ENCODE peak calls at places on chromosomes 1 and 21, in four cellular contexts. One of them, this sample, is unnamed. For H3K4me1, the result is how much of the 10 kb centered on the place peaks cover.

GRCh38 chr1:101507547-101507971 is 270.7 kb downstream of the S1PR1 start:
- DNase-seq in heart left ventricle: no peak
- DNase-seq in suprapubic skin: no peak
- DNase-seq in transverse colon: no peak
- DNase-seq in this sample: no peak

GRCh38 chr1:199279872-199280649 is 641.2 kb downstream of the PTPRC start:
- DNase-seq in heart left ventricle: no peak
- DNase-seq in suprapubic skin: no peak
- DNase-seq in transverse colon: no peak
- DNase-seq in this sample: no peak

GRCh38 chr1:215597961-215598360 is 30.9 kb downstream of the KCTD3 start:
- DNase-seq in heart left ventricle: no peak
- DNase-seq in suprapubic skin: no peak
- DNase-seq in transverse colon: no peak
- DNase-seq in this sample: no peak

GRCh38 chr1:1340185-1340584 is 9.0 kb downstream of the DVL1 start:
- DNase-seq in heart left ventricle: no peak
- DNase-seq in suprapubic skin: no peak
- DNase-seq in transverse colon: no peak
- DNase-seq in this sample: no peak

GRCh38 chr1:60832372-60832771 is 250.0 kb upstream of the NFIA start:
- DNase-seq in heart left ventricle: no peak
- DNase-seq in suprapubic skin: no peak
- DNase-seq in transverse colon: no peak
- DNase-seq in this sample: no peak

GRCh38 chr1:156417700-156418015 is 48.6 kb downstream of the RHBG start:
- DNase-seq in heart left ventricle: no peak
- DNase-seq in suprapubic skin: no peak
- DNase-seq in transverse colon: no peak
- DNase-seq in this sample: no peak

GRCh38 chr21:37784591-37785318 is 131.5 kb downstream of the KCNJ6 start:
- DNase-seq in heart left ventricle: no peak
- DNase-seq in suprapubic skin: no peak
- DNase-seq in transverse colon: no peak
- DNase-seq in this sample: peak

GRCh38 chr1:224727851-224728250 is 111.7 kb downstream of the CNIH3 start:
- DNase-seq in heart left ventricle: no peak
- DNase-seq in suprapubic skin: no peak
- DNase-seq in transverse colon: no peak
- DNase-seq in this sample: no peak

GRCh38 chr1:33256701-33257387 is 552 bp downstream of the ZNF362 start:
- DNase-seq in heart left ventricle: peak
- DNase-seq in suprapubic skin: no peak
- DNase-seq in transverse colon: peak
- DNase-seq in this sample: no peak

GRCh38 chr1:234962340-234962989 is 166.2 kb downstream of the TOMM20 start:
- DNase-seq in heart left ventricle: peak
- DNase-seq in suprapubic skin: peak
- DNase-seq in transverse colon: no peak
- DNase-seq in this sample: no peak

GRCh38 chr1:104795931-104796330 is 1046.2 kb downstream of the AMY1C start:
- DNase-seq in heart left ventricle: no peak
- DNase-seq in suprapubic skin: no peak
- DNase-seq in transverse colon: no peak
- DNase-seq in this sample: no peak

GRCh38 chr1:2109581-2110021 is 59.4 kb downstream of the PRKCZ start:
- DNase-seq in heart left ventricle: no peak
- DNase-seq in suprapubic skin: no peak
- DNase-seq in transverse colon: no peak
- DNase-seq in this sample: no peak

GRCh38 chr1:56054959-56055358 is 524.4 kb downstream of the PLPP3 start:
- DNase-seq in heart left ventricle: no peak
- DNase-seq in suprapubic skin: no peak
- DNase-seq in transverse colon: no peak
- DNase-seq in this sample: no peak

GRCh38 chr1:90731382-90732050 is 14.4 kb upstream of the BARHL2 start:
- DNase-seq in heart left ventricle: no peak
- DNase-seq in suprapubic skin: no peak
- DNase-seq in transverse colon: no peak
- DNase-seq in this sample: no peak

GRCh38 chr1:47487332-47487731 is 49.5 kb downstream of the FOXD2 start:
- DNase-seq in heart left ventricle: no peak
- DNase-seq in suprapubic skin: no peak
- DNase-seq in transverse colon: no peak
- DNase-seq in this sample: no peak

GRCh38 chr1:108712605-108713150 is at the start of gene FNDC7:
- DNase-seq in heart left ventricle: no peak
- DNase-seq in suprapubic skin: no peak
- DNase-seq in transverse colon: no peak
- DNase-seq in this sample: no peak

GRCh38 chr1:26302733-26303405 is 3.6 kb downstream of the UBXN11 start:
- DNase-seq in heart left ventricle: no peak
- DNase-seq in suprapubic skin: no peak
- DNase-seq in transverse colon: no peak
- DNase-seq in this sample: no peak

GRCh38 chr1:193634470-193634869 is 448.1 kb upstream of the B3GALT2 start:
- DNase-seq in heart left ventricle: no peak
- DNase-seq in suprapubic skin: no peak
- DNase-seq in transverse colon: no peak
- DNase-seq in this sample: no peak

GRCh38 chr1:14486401-14487110 is 111.9 kb upstream of the KAZN start:
- DNase-seq in heart left ventricle: peak
- DNase-seq in suprapubic skin: no peak
- DNase-seq in transverse colon: no peak
- DNase-seq in this sample: no peak

GRCh38 chr1:92822907-92823306 is 8.9 kb upstream of the RPL5 start:
- DNase-seq in heart left ventricle: no peak
- DNase-seq in suprapubic skin: no peak
- DNase-seq in transverse colon: no peak
- DNase-seq in this sample: no peak

GRCh38 chr21:33434770-33435360 is 31.7 kb downstream of the IFNGR2 start:
- DNase-seq in heart left ventricle: no peak
- DNase-seq in suprapubic skin: no peak
- DNase-seq in transverse colon: no peak
- DNase-seq in this sample: no peak

GRCh38 chr1:201701831-201702230 is 127.1 kb upstream of the IPO9 start:
- DNase-seq in heart left ventricle: no peak
- DNase-seq in suprapubic skin: no peak
- DNase-seq in transverse colon: no peak
- DNase-seq in this sample: no peak

GRCh38 chr1:32393136-32393535 is 1.1 kb downstream of the BSDC1 start:
- DNase-seq in heart left ventricle: no peak
- DNase-seq in suprapubic skin: no peak
- DNase-seq in transverse colon: no peak
- DNase-seq in this sample: no peak

GRCh38 chr1:32969556-32969955 is 4.9 kb upstream of the RNF19B start:
- DNase-seq in heart left ventricle: no peak
- DNase-seq in suprapubic skin: no peak
- DNase-seq in transverse colon: no peak
- DNase-seq in this sample: no peak

GRCh38 chr21:28991861-28992525 is 684 bp downstream of the LTN1 start:
- DNase-seq in heart left ventricle: no peak
- DNase-seq in suprapubic skin: no peak
- DNase-seq in transverse colon: no peak
- DNase-seq in this sample: no peak

GRCh38 chr1:200041337-200042118 is 14.0 kb downstream of the NR5A2 start:
- DNase-seq in heart left ventricle: no peak
- DNase-seq in suprapubic skin: no peak
- DNase-seq in transverse colon: no peak
- DNase-seq in this sample: no peak

GRCh38 chr1:182608850-182609610 is 4.8 kb upstream of the RGS16 start:
- DNase-seq in heart left ventricle: no peak
- DNase-seq in suprapubic skin: no peak
- DNase-seq in transverse colon: no peak
- DNase-seq in this sample: no peak

GRCh38 chr1:26166719-26167281 is 2.0 kb downstream of the C1orf232 start:
- DNase-seq in heart left ventricle: no peak
- DNase-seq in suprapubic skin: no peak
- DNase-seq in transverse colon: no peak
- DNase-seq in this sample: no peak

GRCh38 chr1:226082959-226083302 is 20.4 kb downstream of the H3-3A start:
- DNase-seq in heart left ventricle: peak
- DNase-seq in suprapubic skin: peak
- DNase-seq in transverse colon: peak
- DNase-seq in this sample: no peak

GRCh38 chr21:42503711-42504110 is 7.7 kb upstream of the RSPH1 start:
- DNase-seq in heart left ventricle: no peak
- DNase-seq in suprapubic skin: no peak
- DNase-seq in transverse colon: no peak
- DNase-seq in this sample: no peak

GRCh38 chr1:44613932-44614331 is 60.3 kb downstream of the TMEM53 start:
- DNase-seq in heart left ventricle: no peak
- DNase-seq in suprapubic skin: no peak
- DNase-seq in transverse colon: no peak
- DNase-seq in this sample: no peak

GRCh38 chr1:42282024-42282579 is 52.9 kb downstream of the FOXJ3 start:
- DNase-seq in heart left ventricle: no peak
- DNase-seq in suprapubic skin: no peak
- DNase-seq in transverse colon: no peak
- DNase-seq in this sample: no peak

GRCh38 chr1:191943684-191944083 is 214.6 kb upstream of the RGS18 start:
- DNase-seq in heart left ventricle: no peak
- DNase-seq in suprapubic skin: no peak
- DNase-seq in transverse colon: no peak
- DNase-seq in this sample: no peak

GRCh38 chr1:217626321-217626720 is 4.6 kb downstream of the GPATCH2 start:
- DNase-seq in heart left ventricle: no peak
- DNase-seq in suprapubic skin: no peak
- DNase-seq in transverse colon: no peak
- DNase-seq in this sample: no peak

GRCh38 chr1:226690460-226690982 is 48.6 kb downstream of the ITPKB start:
- DNase-seq in heart left ventricle: peak
- DNase-seq in suprapubic skin: no peak
- DNase-seq in transverse colon: no peak
- DNase-seq in this sample: no peak

GRCh38 chr1:229229721-229230135 is 41.2 kb upstream of the RAB4A start:
- DNase-seq in heart left ventricle: peak
- DNase-seq in suprapubic skin: peak
- DNase-seq in transverse colon: peak
- DNase-seq in this sample: no peak

GRCh38 chr1:68594851-68595250 is 98.0 kb upstream of the DEPDC1 start:
- DNase-seq in heart left ventricle: no peak
- DNase-seq in suprapubic skin: no peak
- DNase-seq in transverse colon: no peak
- DNase-seq in this sample: no peak

GRCh38 chr1:78323311-78323710 is 167.5 kb upstream of the PTGFR start:
- DNase-seq in heart left ventricle: no peak
- DNase-seq in suprapubic skin: no peak
- DNase-seq in transverse colon: no peak
- DNase-seq in this sample: no peak

GRCh38 chr1:201578008-201578888 is 39.3 kb downstream of the NAV1 start:
- DNase-seq in heart left ventricle: no peak
- DNase-seq in suprapubic skin: no peak
- DNase-seq in transverse colon: no peak
- DNase-seq in this sample: no peak

GRCh38 chr1:172970186-172970585 is 80.6 kb downstream of the TNFSF18 start:
- DNase-seq in heart left ventricle: no peak
- DNase-seq in suprapubic skin: no peak
- DNase-seq in transverse colon: no peak
- DNase-seq in this sample: no peak
- H3K27ac ChIP-seq in heart left ventricle: no peak
- H3K27ac ChIP-seq in suprapubic skin: no peak
- H3K27ac ChIP-seq in transverse colon: no peak
- H3K27ac ChIP-seq in this sample: no peak

GRCh38 chr1:244451539-244451950 is at the start of gene ADSS2:
- DNase-seq in heart left ventricle: no peak
- DNase-seq in suprapubic skin: no peak
- DNase-seq in transverse colon: no peak
- DNase-seq in this sample: peak
- TF ChIP-seq POLR2A in heart left ventricle: peak
- TF ChIP-seq POLR2A in suprapubic skin: peak
- TF ChIP-seq POLR2A in transverse colon: peak
- TF ChIP-seq POLR2A in this sample: peak

GRCh38 chr1:151006331-151007052 is at the start of gene MINDY1:
- DNase-seq in heart left ventricle: peak
- DNase-seq in suprapubic skin: peak
- DNase-seq in transverse colon: peak
- DNase-seq in this sample: no peak
- H3K4me1 ChIP-seq in heart left ventricle: half or more
- H3K4me1 ChIP-seq in suprapubic skin: half or more
- H3K4me1 ChIP-seq in transverse colon: under half
- H3K4me1 ChIP-seq in this sample: half or more

DNA sequence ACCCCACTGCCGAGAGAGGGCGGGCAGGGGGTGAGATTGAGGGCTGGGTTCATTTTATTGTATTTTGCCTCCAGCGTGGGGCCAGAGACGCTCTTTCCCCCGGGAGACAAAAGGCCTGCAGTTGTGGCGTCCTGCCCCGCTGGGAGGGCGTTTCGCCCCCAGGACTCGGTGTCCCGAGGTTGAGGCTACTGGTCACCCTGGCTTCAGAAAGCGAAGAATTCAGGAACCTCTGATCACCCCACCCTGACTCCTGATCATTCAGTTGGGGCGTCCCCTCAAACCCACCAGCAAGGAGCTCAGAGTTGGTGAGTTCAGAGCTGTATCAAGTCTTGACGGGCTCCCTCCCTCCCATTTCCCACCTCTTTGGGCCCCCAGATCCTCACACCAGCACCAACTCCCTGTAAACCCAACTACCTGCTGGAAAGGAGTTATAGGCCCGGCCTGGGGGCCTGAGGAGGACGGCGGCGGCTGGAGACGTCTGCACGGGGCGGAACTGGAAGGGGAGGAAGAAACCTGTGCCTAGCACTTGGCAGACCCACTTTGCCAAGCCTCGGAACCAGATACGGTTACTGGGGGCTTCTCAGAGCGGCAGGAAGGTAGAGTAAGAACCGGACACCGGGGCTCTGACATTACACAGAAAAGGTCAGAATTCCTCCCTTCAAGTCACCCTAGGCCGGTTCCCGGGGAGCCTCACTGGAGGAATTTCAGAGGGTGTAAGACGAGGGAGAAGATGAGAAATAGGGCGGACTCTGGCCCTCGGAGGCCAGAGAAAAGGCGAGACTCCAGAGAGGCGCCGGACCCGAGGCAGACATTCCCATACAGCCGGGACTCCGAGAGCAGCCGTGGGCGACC is 761 bp upstream of the PAX7 start:
- DNase-seq in heart left ventricle: no peak
- DNase-seq in suprapubic skin: no peak
- DNase-seq in transverse colon: no peak
- DNase-seq in this sample: no peak
- H3K27ac ChIP-seq in heart left ventricle: no peak
- H3K27ac ChIP-seq in suprapubic skin: no peak
- H3K27ac ChIP-seq in transverse colon: no peak
- H3K27ac ChIP-seq in this sample: no peak

This sample was measured in vagina.